ENCODE peak calls at places on chromosomes 3 and 15, in seven cellular contexts. O, W, L, B, D, A and S are unnamed samples.

GRCh38 chr3:34619990-34620389 is 821.6 kb downstream of the PDCD6IP start:
- DNase-seq in A (no peak), O (no peak), L (no peak), D (no peak), W (no peak), B (no peak), S (no peak)

GRCh38 chr3:197547206-197547605 is 8.6 kb downstream of the BDH1 start:
- DNase-seq in W (no peak), L (no peak), D (no peak), O (no peak), A (no peak), B (no peak), S (no peak)

GRCh38 chr3:15977598-15978232 is 179.9 kb upstream of the ANKRD28 start:
- DNase-seq in A (no peak), B (no peak), D (no peak), L (no peak), O (no peak), W (no peak), S (no peak)

GRCh38 chr3:153129426-153129825 is 32.6 kb upstream of the RAP2B start:
- DNase-seq in A (no peak), B (no peak), W (no peak), D (no peak), L (no peak), O (no peak), S (no peak)

GRCh38 chr3:24300949-24301348 is 193.7 kb downstream of the THRB start:
- DNase-seq in A (no peak), L (no peak), O (no peak), D (no peak), B (no peak), W (no peak), S (no peak)

GRCh38 chr3:165273411-165273810 is 77.2 kb upstream of the SLITRK3 start:
- DNase-seq in A (no peak), D (no peak), W (no peak), B (no peak), L (no peak), O (no peak), S (no peak)

GRCh38 chr15:48963524-48964113 is at the start of gene SHC4:
- DNase-seq in O (peak), B (peak), A (peak), L (no peak), D (peak), W (peak), S (peak)

GRCh38 chr15:39851505-39852082 is 68.5 kb downstream of the GPR176 start:
- DNase-seq in O (peak), A (no peak), W (peak), D (no peak), B (no peak), L (no peak), S (peak)

GRCh38 chr3:71238267-71238985 is 345.1 kb downstream of the FOXP1 start:
- DNase-seq in D (no peak), B (no peak), O (no peak), W (no peak), A (no peak), L (no peak), S (no peak)

GRCh38 chr15:99708563-99708962 is 24.7 kb downstream of the LYSMD4 start:
- DNase-seq in W (peak), O (peak), D (peak), A (peak), B (peak), L (peak), S (peak)

GRCh38 chr15:90929709-90930019 is 2.7 kb downstream of the HDDC3 start:
- DNase-seq in O (no peak), A (peak), L (no peak), D (no peak), B (no peak), W (no peak), S (no peak)
- TF ChIP-seq CTCF in O (no peak), A (no peak), L (no peak), D (no peak), B (no peak), W (no peak), S (no peak)

DNA sequence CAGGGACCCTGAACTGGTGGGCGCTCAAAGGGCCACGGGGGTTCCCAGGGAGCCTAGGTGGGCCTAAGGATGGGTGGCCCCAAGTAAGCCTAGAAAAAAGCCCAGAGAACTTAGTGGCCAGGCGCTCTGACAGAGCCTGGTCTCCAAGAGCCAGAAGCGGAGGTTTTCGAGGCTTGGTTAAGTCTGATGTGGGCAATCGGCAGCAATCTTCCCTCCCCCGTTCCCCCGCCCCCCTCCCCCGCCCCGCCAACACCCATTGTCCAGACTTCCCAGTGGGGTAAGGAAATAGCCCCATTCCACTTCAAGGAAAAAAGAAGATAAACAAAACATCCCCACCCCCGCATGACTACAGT is 6.7 kb downstream of the EOMES start:
- DNase-seq in A (no peak), O (no peak), W (no peak), L (no peak), B (no peak), D (no peak), S (no peak)
- H3K4me3 ChIP-seq in A (no peak), O (no peak), W (no peak), L (no peak), B (no peak), D (no peak), S (no peak)

GRCh38 chr15:63203451-63204090 is 14.2 kb downstream of the RAB8B start:
- DNase-seq in W (peak), B (no peak), A (peak), D (no peak), O (peak), L (no peak), S (no peak)
- TF ChIP-seq CTCF in W (no peak), B (no peak), A (no peak), D (no peak), O (no peak), L (no peak), S (no peak)

DNA sequence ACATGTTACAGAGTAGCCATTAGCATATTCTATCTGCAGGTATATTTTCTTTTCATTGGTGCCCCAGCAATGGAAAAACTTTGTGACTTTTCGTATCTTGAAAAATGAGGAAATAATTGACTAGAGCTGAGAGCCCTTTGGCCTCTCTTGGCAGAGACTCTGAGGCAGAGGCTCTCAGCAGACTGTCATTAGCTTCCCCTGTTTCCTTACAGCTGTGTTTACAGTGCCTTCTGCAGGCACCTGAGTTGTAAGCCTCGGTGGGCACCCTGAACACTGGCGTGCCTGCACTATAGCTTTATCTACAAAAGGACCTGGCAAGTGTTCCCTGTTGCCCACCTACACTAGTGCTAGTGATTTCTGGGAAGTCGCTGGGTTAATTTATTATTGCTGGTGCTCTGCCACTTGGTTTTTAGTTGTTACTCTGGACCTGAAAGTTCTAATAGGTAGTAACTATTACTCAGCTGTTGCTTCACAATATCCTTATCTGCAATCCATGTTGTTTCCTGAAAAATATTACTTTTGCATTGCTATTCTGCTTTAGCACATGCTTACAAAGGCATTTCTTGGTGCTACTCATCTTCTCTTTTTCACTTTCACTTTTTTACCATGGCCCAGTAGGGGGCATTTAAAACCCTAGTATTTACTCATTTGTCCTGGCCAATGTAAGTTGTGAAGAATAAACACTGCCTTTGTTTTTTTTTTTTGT is 7.8 kb upstream of the GPR171 start:
- DNase-seq in L (no peak), A (no peak), D (no peak), O (peak), W (peak), B (no peak), S (peak)
- H3K4me3 ChIP-seq in L (no peak), A (no peak), D (no peak), O (no peak), W (no peak), B (no peak), S (no peak)

GRCh38 chr3:183188895-183189462 is 26.4 kb upstream of the LAMP3 start:
- DNase-seq in D (no peak), W (peak), B (no peak), O (peak), L (no peak), A (peak), S (peak)
- TF ChIP-seq CTCF in D (no peak), W (peak), B (peak), O (peak), L (peak), A (peak), S (peak)

DNA sequence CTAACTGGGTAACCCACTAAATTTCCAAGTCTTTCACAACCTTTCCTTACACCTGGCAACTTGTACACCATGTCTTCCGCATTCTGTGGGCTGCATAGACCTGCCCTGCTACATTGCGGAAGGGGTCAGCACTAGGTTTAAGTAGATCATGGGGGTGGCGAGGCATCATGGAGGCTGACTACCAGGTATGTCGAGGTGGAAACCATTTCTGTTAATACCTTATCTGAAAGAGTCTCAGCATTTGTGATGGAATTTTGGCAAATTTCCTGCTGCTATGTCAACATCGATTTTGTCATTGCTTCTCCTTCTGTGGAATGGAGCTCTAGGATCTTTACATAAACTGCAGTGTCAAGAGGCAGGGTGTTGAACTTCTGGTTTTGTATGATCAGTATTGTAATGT is 187.2 kb downstream of the GHSR start:
- DNase-seq in O (no peak), D (no peak), A (peak), W (peak), B (no peak), L (no peak), S (no peak)
- H3K4me3 ChIP-seq in O (no peak), D (no peak), A (no peak), W (no peak), B (no peak), L (no peak), S (no peak)

DNA sequence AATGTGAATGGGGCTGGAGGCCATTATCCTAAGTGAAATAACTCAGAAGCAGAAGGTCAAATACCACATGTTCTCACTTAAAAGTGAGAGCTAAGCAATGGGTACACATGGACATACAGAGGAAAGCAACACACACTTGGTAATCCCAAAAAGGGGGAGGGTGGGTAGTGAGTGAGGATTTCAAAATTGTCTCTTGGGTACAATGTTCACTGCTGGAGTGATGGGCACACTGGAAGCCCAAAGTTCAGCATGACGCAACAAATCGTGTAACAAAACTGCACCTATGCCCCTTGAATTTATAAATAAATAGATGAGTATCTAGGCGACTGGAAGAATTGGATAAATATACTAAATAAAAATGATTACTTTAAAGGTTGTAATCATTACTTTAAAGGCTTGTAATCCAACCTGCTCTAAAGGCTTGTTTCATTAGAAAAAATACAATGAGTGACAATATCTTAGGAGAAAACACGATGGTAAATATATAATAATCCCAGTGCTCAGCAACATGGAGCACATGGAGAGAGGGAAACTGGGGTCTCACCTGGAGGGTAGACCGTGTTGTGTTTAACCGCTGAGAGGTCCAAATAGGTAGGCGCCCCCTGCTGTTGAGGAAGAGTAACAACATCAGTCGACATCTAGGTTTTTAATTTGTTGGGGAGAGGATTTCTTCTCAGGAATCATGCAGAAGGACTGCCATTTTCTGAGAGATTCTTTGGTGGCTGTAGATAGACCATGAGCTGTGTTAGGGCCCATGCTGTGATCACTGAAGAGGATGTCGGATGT is 78.5 kb upstream of the ROBO1 start:
- DNase-seq in B (no peak), D (no peak), W (no peak), O (no peak), L (no peak), A (no peak), S (no peak)
- TF ChIP-seq CTCF in B (peak), D (no peak), W (peak), O (peak), L (peak), A (peak), S (no peak)